ENCODE peak calls at places on chromosomes 7 and 10, in six cellular contexts. J, K, X, S, B and U are unnamed samples.
A peak's percentile ranks its signal among the peaks of the same experiment; 100 is the strongest.

GRCh38 chr7:106239406-106239805 is 45.4 kb downstream of the NAMPT start:
- DNase-seq in J (no peak), K (no peak), X (no peak), S (no peak), B (no peak), U (no peak)

GRCh38 chr7:117479480-117480224 is at the start of gene CFTR:
- DNase-seq in J (peak; percentile 74), K (peak; percentile 20), X (no peak), S (no peak), B (peak; percentile 24), U (no peak)

GRCh38 chr10:18683427-18683826 is 24.2 kb downstream of the ARL5B start:
- DNase-seq in J (no peak), K (no peak), X (peak; percentile 84), S (peak; percentile 72), B (no peak), U (no peak)

GRCh38 chr7:169165-169853 is 23.1 kb upstream of the FAM20C start:
- DNase-seq in J (no peak), K (no peak), X (no peak), S (no peak), B (no peak), U (peak; percentile 14)

GRCh38 chr10:87504667-87505365 is at the start of gene MINPP1:
- DNase-seq in J (peak; percentile 89), K (peak; percentile 80), X (peak; percentile 81), S (peak; percentile 80), B (peak; percentile 81), U (peak; percentile 86)

GRCh38 chr7:7257899-7258692 is 75.8 kb downstream of the C1GALT1 start:
- DNase-seq in J (no peak), K (no peak), X (no peak), S (no peak), B (peak; percentile 47), U (no peak)

GRCh38 chr10:122445469-122445868 is 9.0 kb upstream of the ARMS2 start:
- DNase-seq in J (no peak), K (no peak), X (no peak), S (no peak), B (no peak), U (no peak)

GRCh38 chr7:30816291-30817059 is 45.3 kb downstream of the MINDY4 start:
- DNase-seq in J (no peak), K (peak; percentile 60), X (no peak), S (no peak), B (no peak), U (peak; percentile 33)

GRCh38 chr10:132264966-132265877 is 42.5 kb downstream of the STK32C start:
- DNase-seq in J (peak; percentile 45), K (no peak), X (no peak), S (peak; percentile 29), B (no peak), U (peak; percentile 74)

GRCh38 chr7:14340415-14341079 is 351.1 kb upstream of the ETV1 start:
- DNase-seq in J (no peak), K (no peak), X (no peak), S (no peak), B (no peak), U (no peak)

GRCh38 chr10:114022292-114022691 is 21.4 kb upstream of the ADRB1 start:
- DNase-seq in J (no peak), K (no peak), X (peak; percentile 80), S (no peak), B (no peak), U (no peak)

GRCh38 chr10:42941245-42941644 is 135.6 kb upstream of the RET start:
- DNase-seq in J (no peak), K (no peak), X (no peak), S (no peak), B (no peak), U (no peak)

GRCh38 chr10:543131-543530 is 146.3 kb downstream of the DIP2C start:
- DNase-seq in J (no peak), K (no peak), X (no peak), S (no peak), B (no peak), U (no peak)

GRCh38 chr10:6234371-6234770 is 31.6 kb downstream of the PFKFB3 start:
- DNase-seq in J (no peak), K (no peak), X (no peak), S (no peak), B (no peak), U (no peak)

GRCh38 chr10:119410361-119411116 is 132.0 kb downstream of the RGS10 start:
- DNase-seq in J (no peak), K (no peak), X (no peak), S (no peak), B (no peak), U (no peak)

GRCh38 chr7:75977741-75978140 is 16.7 kb downstream of the TMEM120A start:
- DNase-seq in J (no peak), K (peak; percentile 78), X (peak; percentile 87), S (no peak), B (no peak), U (no peak)

GRCh38 chr7:17633099-17633498 is 307.2 kb downstream of the SNX13 start:
- DNase-seq in J (no peak), K (no peak), X (peak; percentile 94), S (peak; percentile 70), B (no peak), U (peak; percentile 28)

GRCh38 chr7:155590215-155591023 is 44.1 kb upstream of the CNPY1 start:
- DNase-seq in J (peak; percentile 93), K (no peak), X (no peak), S (peak; percentile 40), B (no peak), U (peak; percentile 17)

GRCh38 chr10:42875388-42875755 is 92.8 kb downstream of the BMS1 start:
- DNase-seq in J (no peak), K (no peak), X (no peak), S (no peak), B (no peak), U (no peak)

GRCh38 chr7:90119178-90119971 is 34.9 kb upstream of the STEAP1 start:
- DNase-seq in J (peak; percentile 49), K (no peak), X (peak; percentile 23), S (peak; percentile 5), B (peak; percentile 53), U (peak; percentile 59)

GRCh38 chr7:120898710-120899499 is 41.0 kb upstream of the TSPAN12 start:
- DNase-seq in J (no peak), K (no peak), X (no peak), S (no peak), B (no peak), U (no peak)
- TF ChIP-seq CTCF in J (no peak), K (no peak), X (no peak), S (no peak), B (no peak), U (no peak)

DNA sequence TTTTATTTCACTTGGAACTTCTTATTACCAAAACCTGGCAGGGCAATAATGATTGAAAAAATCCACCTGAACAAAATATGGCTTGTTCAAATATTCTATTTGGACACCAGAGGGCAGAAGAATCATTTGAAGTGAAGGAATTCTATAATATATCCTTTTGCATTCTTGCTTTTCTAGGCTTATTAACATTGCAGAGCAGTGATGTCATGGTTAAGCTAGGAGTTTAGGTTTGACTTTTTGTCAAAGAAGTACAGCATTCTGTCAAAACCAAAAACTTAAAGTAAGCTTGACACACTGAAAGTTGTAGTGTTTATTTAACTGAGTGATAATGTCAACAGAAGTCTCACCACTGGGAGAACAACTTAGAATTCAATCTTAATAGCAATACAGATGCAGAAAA is 156.0 kb downstream of the SEMA3D start:
- DNase-seq in J (no peak), K (no peak), X (peak; percentile 64), S (peak; percentile 62), B (no peak), U (no peak)
- TF ChIP-seq CTCF in J (peak; percentile 38), K (peak; percentile 25), X (peak; percentile 49), S (peak; percentile 45), B (no peak), U (peak; percentile 34)

GRCh38 chr10:103053659-103054581 is 135.8 kb downstream of the CNNM2 start:
- DNase-seq in J (peak; percentile 65), K (peak; percentile 70), X (peak; percentile 81), S (peak; percentile 75), B (peak; percentile 65), U (peak; percentile 94)
- TF ChIP-seq CTCF in J (peak; percentile 43), K (peak; percentile 42), X (peak; percentile 59), S (peak; percentile 30), B (no peak), U (peak; percentile 50)

GRCh38 chr7:103094102-103094501 is 19.2 kb downstream of the ARMC10 start:
- DNase-seq in J (no peak), K (no peak), X (peak; percentile 11), S (no peak), B (no peak), U (no peak)
- TF ChIP-seq CTCF in J (no peak), K (no peak), X (peak; percentile 5), S (no peak), B (no peak), U (no peak)

GRCh38 chr7:28408974-28409715 is 3.2 kb upstream of the CREB5 start:
- DNase-seq in J (peak; percentile 87), K (peak; percentile 99), X (peak; percentile 99), S (peak; percentile 94), B (peak; percentile 77), U (peak; percentile 89)

GRCh38 chr7:28409716-28410627 is 2.3 kb upstream of the CREB5 start:
- DNase-seq in J (peak; percentile 53), K (peak; percentile 60), X (peak; percentile 35), S (peak; percentile 23), B (peak; percentile 26), U (peak; percentile 50)

GRCh38 chr7:28410628-28411578 is 1.4 kb upstream of the CREB5 start:
- DNase-seq in J (peak; percentile 49), K (peak; percentile 77), X (peak; percentile 86), S (peak; percentile 62), B (no peak), U (peak; percentile 30)

GRCh38 chr7:28414453-28414852 is 2.1 kb downstream of the CREB5 start:
- DNase-seq in J (no peak), K (no peak), X (no peak), S (no peak), B (no peak), U (no peak)

GRCh38 chr7:28411876-28412662 is at the start of gene CREB5:
- DNase-seq in J (no peak), K (no peak), X (peak; percentile 39), S (no peak), B (no peak), U (no peak)
- TF ChIP-seq CTCF in J (no peak), K (no peak), X (peak; percentile 24), S (peak; percentile 35), B (no peak), U (no peak)

GRCh38 chr10:79409038-79410035 is 36.1 kb downstream of the ZCCHC24 start:
- DNase-seq in J (peak; percentile 42), K (no peak), X (no peak), S (no peak), B (no peak), U (no peak)
- TF ChIP-seq CTCF in J (no peak), K (no peak), X (no peak), S (no peak), B (no peak), U (no peak)

DNA sequence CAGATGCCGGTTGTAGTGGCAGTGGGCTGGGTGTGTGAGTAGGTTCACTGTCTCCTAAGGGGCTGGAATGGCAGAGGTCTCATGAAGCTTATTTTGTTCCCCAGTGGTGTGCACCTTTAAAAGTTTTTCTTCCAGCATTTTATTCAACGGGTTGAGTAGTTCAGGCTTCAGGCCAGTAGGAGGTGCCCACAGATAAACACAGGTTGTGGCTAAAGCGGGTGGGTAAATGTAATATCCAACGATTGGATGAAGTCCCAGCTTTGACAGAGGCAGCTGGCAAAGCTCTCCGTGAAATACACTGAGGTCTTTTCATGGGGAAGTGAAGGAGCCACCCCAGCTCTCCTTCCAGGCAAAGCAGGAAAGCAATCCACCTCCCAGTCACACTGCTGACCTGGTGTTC is 339.8 kb upstream of the LRRTM3 start:
- DNase-seq in J (no peak), K (no peak), X (no peak), S (peak; percentile 0), B (no peak), U (no peak)
- TF ChIP-seq CTCF in J (no peak), K (no peak), X (no peak), S (no peak), B (no peak), U (no peak)